ENCODE peak calls at places on chromosomes 7 and 10, in ten cellular contexts. N is thyroid gland; S is T-cell; E is ACHN; X is ELF-1; H is heart left ventricle; J is HT1080; Q is cardiac muscle cell; V is HEK293T; Z is stimulated activated CD4-positive, alpha-beta T cell treated with anti-CD3 and anti-CD28 coated beads, Interleukin-2, amount 100 ng/mL, for 24 hours. O is an unnamed sample.

GRCh38 chr7:112938895-112939588 is 147.6 kb downstream of the GPR85 start:
- DNase-seq in V (peak), N (peak), Q (peak), Z (peak), E (peak), H (peak), X (peak), S (peak), J (no peak), O (peak)

GRCh38 chr10:48983648-48984359 is 44.2 kb upstream of the LRRC18 start:
- DNase-seq in J (no peak), V (no peak), H (no peak), S (no peak), N (no peak), Z (no peak), Q (no peak), E (no peak), X (no peak), O (no peak)

GRCh38 chr10:51301644-51302043 is 227.4 kb downstream of the PRKG1 start:
- DNase-seq in Z (no peak), Q (no peak), S (no peak), H (peak), N (no peak), E (no peak), X (no peak), J (peak), V (no peak), O (no peak)

GRCh38 chr10:5447611-5448071 is 35.3 kb downstream of the NET1 start:
- DNase-seq in V (no peak), N (no peak), X (no peak), E (peak), S (no peak), Q (no peak), H (no peak), Z (no peak), J (peak), O (no peak)

GRCh38 chr10:56318816-56319215 is 42.2 kb downstream of the ZWINT start:
- DNase-seq in E (no peak), Q (no peak), X (no peak), N (no peak), H (no peak), V (no peak), J (no peak), S (no peak), Z (no peak), O (no peak)

GRCh38 chr10:62735464-62736188 is 68.9 kb upstream of the ADO start:
- DNase-seq in H (no peak), Q (peak), V (no peak), J (peak), Z (peak), S (no peak), N (no peak), X (no peak), E (no peak), O (no peak)

GRCh38 chr7:3243256-3243655 is 57.8 kb upstream of the SDK1 start:
- DNase-seq in H (no peak), N (no peak), J (no peak), Z (no peak), E (no peak), Q (no peak), S (no peak), V (no peak), X (peak), O (no peak)

GRCh38 chr7:123705217-123705901 is 43.4 kb downstream of the WASL start:
- DNase-seq in Z (no peak), Q (no peak), E (no peak), V (no peak), N (no peak), J (no peak), X (no peak), H (no peak), S (no peak), O (no peak)

GRCh38 chr10:7666253-7667023 is at the start of gene ITIH5:
- DNase-seq in J (no peak), H (peak), X (peak), S (no peak), Q (no peak), E (peak), Z (no peak), N (peak), V (peak), O (peak)

GRCh38 chr7:125358551-125359167 is 429.0 kb upstream of the POT1 start:
- DNase-seq in H (no peak), J (no peak), N (no peak), E (no peak), V (no peak), S (no peak), Q (peak), X (no peak), Z (no peak), O (no peak)

GRCh38 chr7:29988391-29989256 is 977 bp downstream of the SCRN1 start:
- DNase-seq in E (peak), Q (peak), X (peak), J (peak), N (peak), V (peak), S (peak), H (peak), Z (peak), O (peak)

GRCh38 chr7:117164578-117164977 is 158.3 kb downstream of the WNT2 start:
- DNase-seq in Q (no peak), X (no peak), S (no peak), Z (no peak), N (no peak), V (no peak), E (no peak), H (no peak), J (peak), O (no peak)

GRCh38 chr7:36366005-36366583 is 23.6 kb upstream of the ANLN start:
- DNase-seq in V (no peak), Z (no peak), Q (no peak), X (no peak), N (no peak), E (no peak), J (no peak), H (no peak), S (no peak), O (no peak)

GRCh38 chr7:22087861-22088260 is 142.2 kb upstream of the CDCA7L start:
- DNase-seq in J (no peak), H (no peak), E (no peak), V (no peak), X (no peak), N (no peak), Z (no peak), Q (no peak), S (no peak), O (no peak)

GRCh38 chr10:75461672-75462649 is 30.5 kb downstream of the LRMDA start:
- DNase-seq in E (no peak), Z (peak), Q (no peak), X (no peak), J (no peak), S (no peak), N (no peak), V (no peak), H (no peak), O (no peak)

GRCh38 chr7:44985900-44986217 is 7.0 kb upstream of the MYO1G start:
- DNase-seq in H (no peak), E (no peak), Q (no peak), J (no peak), N (no peak), V (no peak), X (no peak), Z (no peak), S (no peak), O (no peak)

GRCh38 chr7:155356323-155357105 is 58.8 kb downstream of the INSIG1 start:
- DNase-seq in S (no peak), Z (no peak), V (peak), Q (no peak), H (no peak), J (no peak), N (peak), X (peak), E (peak), O (peak)

O was measured in left cardiac atrium.